ENCODE peak calls at places on chromosomes 11 and 22, in seven cellular contexts. G, P, C, B, E, U and R are unnamed samples.

GRCh38 chr22:32949719-32950118 is 108.5 kb downstream of the SYN3 start:
- DNase-seq in G (no peak), P (no peak), C (no peak), B (peak), E (no peak), U (peak), R (no peak)

GRCh38 chr11:118434553-118435232 is 1.6 kb upstream of the KMT2A start:
- DNase-seq in G (peak), P (peak), C (peak), B (peak), E (no peak), U (peak), R (peak)

GRCh38 chr22:39185601-39186012 is 33.1 kb upstream of the CBX7 start:
- DNase-seq in G (no peak), P (no peak), C (no peak), B (peak), E (no peak), U (no peak), R (peak)

GRCh38 chr11:76564400-76564799 is 106.1 kb downstream of the LRRC32 start:
- DNase-seq in G (no peak), P (no peak), C (no peak), B (no peak), E (no peak), U (no peak), R (no peak)

GRCh38 chr11:33899383-33900037 is 7.6 kb upstream of the LMO2 start:
- DNase-seq in G (no peak), P (no peak), C (no peak), B (no peak), E (peak), U (peak), R (peak)

GRCh38 chr22:32175751-32176644 is 16.9 kb upstream of the C22orf42 start:
- DNase-seq in G (no peak), P (no peak), C (peak), B (no peak), E (peak), U (peak), R (peak)

GRCh38 chr22:40552070-40552469 is 84.4 kb downstream of the MRTFA start:
- DNase-seq in G (no peak), P (no peak), C (no peak), B (no peak), E (no peak), U (no peak), R (peak)

GRCh38 chr11:65395961-65396530 is 9.6 kb downstream of the FRMD8 start:
- DNase-seq in G (no peak), P (no peak), C (no peak), B (no peak), E (no peak), U (no peak), R (no peak)

GRCh38 chr11:1628506-1629325 is 859 bp upstream of the KRTAP5-5 start:
- DNase-seq in G (peak), P (no peak), C (peak), B (peak), E (peak), U (peak), R (peak)

GRCh38 chr11:35582033-35582432 is 36.2 kb upstream of the FJX1 start:
- DNase-seq in G (no peak), P (no peak), C (no peak), B (no peak), E (no peak), U (no peak), R (no peak)

GRCh38 chr11:100830978-100831732 is 144.1 kb downstream of the ARHGAP42 start:
- DNase-seq in G (no peak), P (no peak), C (no peak), B (no peak), E (peak), U (no peak), R (no peak)

GRCh38 chr22:41910599-41911291 is 4.1 kb downstream of the SHISA8 start:
- DNase-seq in G (no peak), P (no peak), C (no peak), B (no peak), E (peak), U (no peak), R (peak)

GRCh38 chr11:98227266-98227665 is 793.5 kb upstream of the CNTN5 start:
- DNase-seq in G (no peak), P (no peak), C (no peak), B (no peak), E (no peak), U (no peak), R (no peak)

GRCh38 chr11:35174666-35175065 is 35.7 kb downstream of the CD44 start:
- DNase-seq in G (no peak), P (no peak), C (no peak), B (no peak), E (no peak), U (no peak), R (no peak)

GRCh38 chr11:71454470-71455113 is 1.6 kb downstream of the NADSYN1 start:
- DNase-seq in G (peak), P (peak), C (peak), B (no peak), E (no peak), U (no peak), R (no peak)

GRCh38 chr22:37905534-37906363 is at the start of gene MICALL1:
- DNase-seq in G (peak), P (peak), C (peak), B (peak), E (peak), U (peak), R (peak)

GRCh38 chr22:42376721-42377177 is 55.5 kb downstream of the NFAM1 start:
- DNase-seq in G (peak), P (no peak), C (no peak), B (peak), E (peak), U (peak), R (peak)

GRCh38 chr11:88464528-88464927 is 127.0 kb upstream of the CTSC start:
- DNase-seq in G (no peak), P (no peak), C (no peak), B (no peak), E (no peak), U (no peak), R (no peak)

GRCh38 chr11:1292644-1293618 is 16.5 kb downstream of the TOLLIP start:
- DNase-seq in G (no peak), P (no peak), C (no peak), B (no peak), E (no peak), U (no peak), R (no peak)

GRCh38 chr11:23078289-23078971 is 218.2 kb upstream of the CCDC179 start:
- DNase-seq in G (no peak), P (no peak), C (no peak), B (no peak), E (no peak), U (no peak), R (no peak)

GRCh38 chr11:43738600-43739409 is 58.3 kb downstream of the HSD17B12 start:
- DNase-seq in G (no peak), P (no peak), C (peak), B (peak), E (no peak), U (peak), R (peak)

GRCh38 chr11:22273781-22274180 is 64.4 kb upstream of the SLC17A6 start:
- DNase-seq in G (no peak), P (no peak), C (no peak), B (no peak), E (no peak), U (no peak), R (no peak)

GRCh38 chr22:43848366-43849171 is 13.7 kb downstream of the SULT4A1 start:
- DNase-seq in G (peak), P (peak), C (no peak), B (peak), E (peak), U (peak), R (peak)

GRCh38 chr11:45805305-45806071 is 539 bp downstream of the SLC35C1 start:
- DNase-seq in G (peak), P (no peak), C (peak), B (peak), E (peak), U (peak), R (peak)

GRCh38 chr11:68312780-68313573 is 586 bp downstream of the LRP5 start:
- DNase-seq in G (peak), P (no peak), C (no peak), B (no peak), E (no peak), U (no peak), R (no peak)

GRCh38 chr22:17106785-17107546 is 14.2 kb downstream of the TMEM121B start:
- DNase-seq in G (no peak), P (no peak), C (no peak), B (no peak), E (no peak), U (no peak), R (no peak)

GRCh38 chr11:126578021-126578420 is 222.5 kb downstream of the ST3GAL4 start:
- DNase-seq in G (no peak), P (no peak), C (no peak), B (no peak), E (no peak), U (no peak), R (no peak)

GRCh38 chr11:9512370-9513019 is 51.7 kb downstream of the ZNF143 start:
- DNase-seq in G (no peak), P (no peak), C (no peak), B (no peak), E (no peak), U (no peak), R (no peak)

GRCh38 chr22:17201285-17201945 is 17.8 kb downstream of the ADA2 start:
- DNase-seq in G (no peak), P (no peak), C (peak), B (no peak), E (peak), U (peak), R (no peak)

GRCh38 chr11:102831128-102831708 is 12.2 kb downstream of the MMP3 start:
- DNase-seq in G (peak), P (no peak), C (peak), B (no peak), E (no peak), U (peak), R (no peak)

GRCh38 chr22:35684270-35684700 is 33.4 kb upstream of the APOL5 start:
- DNase-seq in G (peak), P (no peak), C (peak), B (no peak), E (peak), U (no peak), R (peak)

GRCh38 chr11:57566035-57566504 is 1.4 kb downstream of the UBE2L6 start:
- DNase-seq in G (peak), P (no peak), C (peak), B (no peak), E (no peak), U (no peak), R (no peak)

GRCh38 chr11:119709638-119710346 is 19.2 kb downstream of the NECTIN1 start:
- DNase-seq in G (peak), P (no peak), C (no peak), B (peak), E (peak), U (peak), R (peak)

GRCh38 chr22:43449831-43450225 is 38.0 kb downstream of the MPPED1 start:
- DNase-seq in G (no peak), P (no peak), C (no peak), B (no peak), E (no peak), U (no peak), R (no peak)

GRCh38 chr11:35146074-35146521 is 7.1 kb downstream of the CD44 start:
- DNase-seq in G (peak), P (no peak), C (peak), B (no peak), E (no peak), U (no peak), R (no peak)